ENCODE peak calls at places on chromosome 7, in four cellular contexts. T, N, F and O are unnamed samples.

GRCh38 chr7:112938895-112939588 is 147.6 kb downstream of the GPR85 start:
- DNase-seq in T (peak; percentile 65), N (peak; percentile 67), F (peak; percentile 5), O (no peak)

GRCh38 chr7:130154131-130154500 is 51.1 kb downstream of the TMEM209 start:
- DNase-seq in T (no peak), N (no peak), F (no peak), O (no peak)

GRCh38 chr7:36154255-36155212 is 1.5 kb downstream of the EEPD1 start:
- DNase-seq in T (no peak), N (no peak), F (no peak), O (no peak)

GRCh38 chr7:19113855-19114590 is 3.4 kb downstream of the TWIST1 start:
- DNase-seq in T (no peak), N (peak; percentile 65), F (no peak), O (no peak)

GRCh38 chr7:3733541-3734140 is 432.6 kb downstream of the SDK1 start:
- DNase-seq in T (no peak), N (no peak), F (no peak), O (no peak)

GRCh38 chr7:25750738-25751529 is 401.1 kb upstream of the NFE2L3 start:
- DNase-seq in T (no peak), N (no peak), F (no peak), O (no peak)

GRCh38 chr7:23893172-23893941 is 183.3 kb downstream of the STK31 start:
- DNase-seq in T (no peak), N (peak; percentile 67), F (no peak), O (no peak)

GRCh38 chr7:82677493-82677892 is 233.9 kb upstream of the CACNA2D1 start:
- DNase-seq in T (no peak), N (no peak), F (no peak), O (no peak)

GRCh38 chr7:95794917-95795515 is 22.7 kb downstream of the DYNC1I1 start:
- DNase-seq in T (peak; percentile 39), N (peak; percentile 26), F (peak; percentile 24), O (peak; percentile 43)

GRCh38 chr7:80047856-80048459 is 86.7 kb upstream of the GNAI1 start:
- DNase-seq in T (no peak), N (peak; percentile 39), F (no peak), O (no peak)

GRCh38 chr7:30469303-30469702 is 9.3 kb downstream of the NOD1 start:
- DNase-seq in T (no peak), N (no peak), F (peak; percentile 83), O (peak; percentile 8)

DNA sequence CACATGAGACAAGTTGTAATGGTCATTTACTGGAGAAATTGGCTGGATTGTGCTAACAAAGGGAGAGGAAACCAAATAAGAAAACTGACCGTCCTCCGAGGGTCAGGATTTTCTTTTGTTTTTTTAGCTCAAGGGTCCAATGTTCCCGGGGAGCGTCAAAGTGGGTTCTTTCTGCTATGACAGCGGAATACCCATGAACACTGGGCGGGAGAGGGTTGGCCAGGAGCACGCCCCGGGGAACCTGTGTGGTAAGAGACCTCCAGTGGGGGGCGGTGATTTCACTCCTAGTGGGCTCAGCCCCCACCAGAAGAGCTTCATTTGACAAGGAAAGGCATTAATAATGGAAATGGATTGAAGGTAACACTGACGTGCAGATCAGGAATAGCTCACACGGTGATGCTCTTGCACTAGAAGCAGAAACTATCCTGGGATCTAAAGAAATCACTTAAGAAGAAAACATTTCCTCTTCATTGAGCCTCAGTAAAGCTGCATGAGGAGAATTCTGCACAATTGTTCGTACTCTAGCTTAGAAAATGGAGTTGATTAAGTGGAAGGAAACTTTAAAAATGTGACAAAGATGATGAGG is 627.0 kb downstream of the SUGCT start:
- DNase-seq in T (no peak), N (no peak), F (no peak), O (no peak)
- TF ChIP-seq CTCF in T (no peak), N (peak; percentile 43), F (peak; percentile 25), O (no peak)

GRCh38 chr7:151121380-151122170 is 35.3 kb downstream of the AGAP3 start:
- DNase-seq in T (no peak), N (no peak), F (no peak), O (no peak)
- TF ChIP-seq REST in T (no peak), N (no peak), F (no peak), O (no peak)

GRCh38 chr7:38291650-38292049 is 18.2 kb upstream of the TARP start:
- DNase-seq in T (no peak), N (no peak), F (no peak), O (no peak)

GRCh38 chr7:38291117-38291647 is 17.7 kb upstream of the TARP start:
- DNase-seq in T (peak; percentile 39), N (no peak), F (no peak), O (no peak)

GRCh38 chr7:38292442-38292841 is 19.0 kb upstream of the TARP start:
- DNase-seq in T (no peak), N (no peak), F (no peak), O (no peak)

GRCh38 chr7:38296059-38296857 is 22.8 kb upstream of the TARP start:
- DNase-seq in T (no peak), N (no peak), F (no peak), O (no peak)

DNA sequence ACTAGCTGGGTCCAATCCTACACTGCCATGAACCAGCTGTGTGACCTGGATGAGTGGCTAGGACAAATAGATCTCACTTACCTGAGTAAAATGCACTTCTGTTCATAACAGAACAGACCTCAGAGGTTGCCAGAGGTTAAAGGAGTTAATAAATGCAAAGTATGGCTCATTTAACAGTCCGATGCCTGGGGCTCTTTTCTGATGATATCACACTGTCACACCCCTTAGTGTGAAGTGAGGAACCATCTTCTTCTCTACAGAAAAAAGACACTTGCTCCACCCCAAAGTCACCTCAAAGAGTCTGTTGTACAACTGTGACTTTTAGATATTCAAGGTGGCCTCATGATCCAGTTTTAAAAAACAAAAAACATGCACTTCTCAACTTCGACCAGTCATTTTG is 21.5 kb upstream of the TARP start:
- DNase-seq in T (no peak), N (no peak), F (no peak), O (no peak)
- TF ChIP-seq ELF1 in T (no peak), N (no peak), F (no peak), O (no peak)

DNA sequence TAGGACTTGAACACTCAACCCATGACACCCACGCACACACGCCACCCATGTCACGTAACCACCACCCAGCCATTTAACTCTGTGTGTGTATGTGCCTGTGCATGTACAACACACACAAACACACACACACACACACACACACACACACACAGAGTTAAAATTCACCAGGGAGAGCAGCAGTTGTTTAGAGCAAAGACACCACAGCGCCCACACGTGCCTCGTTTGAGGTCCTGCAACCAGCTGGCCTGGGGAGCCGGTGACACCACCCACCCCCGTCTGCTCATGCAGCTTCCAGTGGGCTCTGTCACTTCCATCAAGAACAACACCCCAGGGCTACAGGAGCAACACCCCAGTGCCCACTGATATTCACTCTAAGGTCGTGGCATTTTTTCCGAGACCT is 97.4 kb downstream of the ELFN1 start:
- DNase-seq in T (peak; percentile 65), N (peak; percentile 68), F (peak; percentile 35), O (peak; percentile 10)
- TF ChIP-seq CTCF in T (peak; percentile 78), N (no peak), F (peak; percentile 77), O (peak; percentile 45)

GRCh38 chr7:66930341-66930740 is 9.3 kb downstream of the TMEM248 start:
- DNase-seq in T (peak; percentile 87), N (peak; percentile 44), F (no peak), O (peak; percentile 24)

GRCh38 chr7:66928388-66928787 is 7.4 kb downstream of the TMEM248 start:
- DNase-seq in T (no peak), N (no peak), F (no peak), O (no peak)

GRCh38 chr7:66929935-66930334 is 8.9 kb downstream of the TMEM248 start:
- DNase-seq in T (no peak), N (no peak), F (no peak), O (no peak)

GRCh38 chr7:66927348-66927948 is 6.4 kb downstream of the TMEM248 start:
- DNase-seq in T (no peak), N (no peak), F (peak; percentile 29), O (no peak)

GRCh38 chr7:66929170-66929569 is 8.1 kb downstream of the TMEM248 start:
- DNase-seq in T (no peak), N (no peak), F (no peak), O (no peak)
- TF ChIP-seq REST in T (no peak), N (peak; percentile 85), F (peak; percentile 71), O (no peak)

GRCh38 chr7:46682841-46683624 is 762.0 kb upstream of the IGFBP3 start:
- DNase-seq in T (no peak), N (no peak), F (no peak), O (no peak)
- TF ChIP-seq ELF1 in T (no peak), N (no peak), F (no peak), O (no peak)

GRCh38 chr7:22572292-22572691 is 72.3 kb upstream of the STEAP1B start:
- DNase-seq in T (no peak), N (no peak), F (no peak), O (no peak)
- TF ChIP-seq CTCF in T (no peak), N (no peak), F (no peak), O (no peak)

DNA sequence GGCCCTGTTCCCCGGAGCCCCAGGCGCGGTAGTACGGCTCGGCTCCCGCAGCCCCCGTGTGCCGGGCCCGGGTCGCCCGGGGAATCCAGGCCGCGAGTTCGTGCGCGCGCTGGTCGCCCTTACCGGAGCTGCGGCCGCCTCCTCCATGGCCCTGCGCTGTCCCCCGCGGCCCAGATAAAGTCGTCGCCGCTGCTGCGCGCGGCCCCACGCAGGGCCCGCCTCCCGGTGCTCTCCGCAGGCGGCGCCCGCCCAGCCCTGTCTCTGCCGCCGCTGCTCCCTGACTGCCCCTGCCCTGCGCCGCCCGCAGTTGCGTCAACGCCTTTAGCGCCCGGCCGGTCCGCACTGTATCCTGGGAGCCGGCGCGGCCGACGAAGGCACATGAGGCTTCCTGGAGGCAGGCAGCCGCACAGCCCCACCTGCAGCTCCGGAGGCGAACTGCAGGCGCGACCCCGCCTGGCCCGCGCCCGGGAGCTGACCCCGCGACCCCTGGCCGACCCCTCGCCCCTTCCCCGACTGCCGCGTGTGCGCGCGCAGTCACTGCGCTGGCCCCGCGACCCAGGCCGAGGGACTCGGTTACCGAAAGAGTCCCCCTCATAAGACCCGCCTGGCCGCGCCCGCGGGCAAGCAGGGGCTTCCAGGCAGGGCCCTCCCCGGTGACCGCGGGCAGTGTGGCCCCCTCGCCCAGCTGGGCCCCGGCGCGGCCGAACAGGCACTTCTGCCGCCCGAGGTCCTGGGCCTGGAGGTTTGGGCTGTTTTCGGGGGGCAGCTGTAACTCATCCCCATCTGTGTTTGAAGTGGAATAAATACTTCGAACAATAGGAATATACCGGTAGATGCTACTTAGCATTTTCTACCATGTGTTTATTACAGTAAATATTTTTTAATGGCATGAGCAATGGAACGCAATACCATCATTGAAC is 127.1 kb upstream of the ZNF746 start:
- DNase-seq in T (peak; percentile 99), N (peak; percentile 99), F (peak; percentile 88), O (peak; percentile 81)
- TF ChIP-seq REST in T (peak; percentile 75), N (peak; percentile 65), F (peak; percentile 74), O (no peak)

GRCh38 chr7:106717997-106718871 is 57.3 kb upstream of the CCDC71L start:
- DNase-seq in T (peak; percentile 90), N (peak; percentile 7), F (peak; percentile 9), O (peak; percentile 87)
- TF ChIP-seq ELF1 in T (peak; percentile 49), N (peak; percentile 80), F (no peak), O (peak; percentile 25)